ENCODE peak calls at places on chromosome 18, in six cellular contexts. One of them, this sample, is unnamed.

GRCh38 chr18:59085797-59086196 is 53.9 kb upstream of the SEC11C start:
- DNase-seq in activated naive CD8-positive, alpha-beta T cell treated with anti-CD3 and anti-CD28 coated beads, Interleukin-2, amount 50 U/mL, for 24 hours: no peak
- DNase-seq in CD4-positive, CD25-positive, alpha-beta regulatory T cell: no peak
- DNase-seq in psoas muscle: no peak
- DNase-seq in stimulated activated naive B cell treated with anti-CD40 and anti-IgM and Interleukin-4, amounts not matched to agents 10 μg/mL and 1 μg/mL and 100 μg/mL, for 72 hours: no peak
- DNase-seq in stimulated activated CD4-positive, alpha-beta T cell treated with anti-CD3 and anti-CD28 coated beads, Interleukin-15, amount 100 ng/mL, for 1 hour: no peak
- DNase-seq in this sample: no peak

GRCh38 chr18:24659837-24660720 is 199.6 kb downstream of the HRH4 start:
- DNase-seq in stimulated activated CD4-positive, alpha-beta T cell treated with anti-CD3 and anti-CD28 coated beads, Interleukin-15, amount 100 ng/mL, for 1 hour: no peak
- DNase-seq in stimulated activated naive B cell treated with anti-CD40 and anti-IgM and Interleukin-4, amounts not matched to agents 10 μg/mL and 1 μg/mL and 100 μg/mL, for 72 hours: no peak
- DNase-seq in CD4-positive, CD25-positive, alpha-beta regulatory T cell: peak
- DNase-seq in activated naive CD8-positive, alpha-beta T cell treated with anti-CD3 and anti-CD28 coated beads, Interleukin-2, amount 50 U/mL, for 24 hours: peak
- DNase-seq in psoas muscle: peak
- DNase-seq in this sample: no peak

GRCh38 chr18:70221156-70221910 is 15.8 kb upstream of the RTTN start:
- DNase-seq in stimulated activated naive B cell treated with anti-CD40 and anti-IgM and Interleukin-4, amounts not matched to agents 10 μg/mL and 1 μg/mL and 100 μg/mL, for 72 hours: no peak
- DNase-seq in CD4-positive, CD25-positive, alpha-beta regulatory T cell: no peak
- DNase-seq in stimulated activated CD4-positive, alpha-beta T cell treated with anti-CD3 and anti-CD28 coated beads, Interleukin-15, amount 100 ng/mL, for 1 hour: no peak
- DNase-seq in psoas muscle: no peak
- DNase-seq in activated naive CD8-positive, alpha-beta T cell treated with anti-CD3 and anti-CD28 coated beads, Interleukin-2, amount 50 U/mL, for 24 hours: no peak
- DNase-seq in this sample: no peak

GRCh38 chr18:22254088-22254487 is 84.7 kb downstream of the GATA6 start:
- DNase-seq in CD4-positive, CD25-positive, alpha-beta regulatory T cell: no peak
- DNase-seq in stimulated activated naive B cell treated with anti-CD40 and anti-IgM and Interleukin-4, amounts not matched to agents 10 μg/mL and 1 μg/mL and 100 μg/mL, for 72 hours: no peak
- DNase-seq in activated naive CD8-positive, alpha-beta T cell treated with anti-CD3 and anti-CD28 coated beads, Interleukin-2, amount 50 U/mL, for 24 hours: no peak
- DNase-seq in psoas muscle: no peak
- DNase-seq in stimulated activated CD4-positive, alpha-beta T cell treated with anti-CD3 and anti-CD28 coated beads, Interleukin-15, amount 100 ng/mL, for 1 hour: no peak
- DNase-seq in this sample: no peak

GRCh38 chr18:74493689-74494088 is 2.5 kb upstream of the CNDP2 start:
- DNase-seq in activated naive CD8-positive, alpha-beta T cell treated with anti-CD3 and anti-CD28 coated beads, Interleukin-2, amount 50 U/mL, for 24 hours: peak
- DNase-seq in psoas muscle: no peak
- DNase-seq in stimulated activated CD4-positive, alpha-beta T cell treated with anti-CD3 and anti-CD28 coated beads, Interleukin-15, amount 100 ng/mL, for 1 hour: no peak
- DNase-seq in CD4-positive, CD25-positive, alpha-beta regulatory T cell: peak
- DNase-seq in stimulated activated naive B cell treated with anti-CD40 and anti-IgM and Interleukin-4, amounts not matched to agents 10 μg/mL and 1 μg/mL and 100 μg/mL, for 72 hours: peak
- DNase-seq in this sample: no peak

GRCh38 chr18:71027531-71027930 is 738.7 kb downstream of the SOCS6 start:
- DNase-seq in stimulated activated naive B cell treated with anti-CD40 and anti-IgM and Interleukin-4, amounts not matched to agents 10 μg/mL and 1 μg/mL and 100 μg/mL, for 72 hours: no peak
- DNase-seq in activated naive CD8-positive, alpha-beta T cell treated with anti-CD3 and anti-CD28 coated beads, Interleukin-2, amount 50 U/mL, for 24 hours: no peak
- DNase-seq in stimulated activated CD4-positive, alpha-beta T cell treated with anti-CD3 and anti-CD28 coated beads, Interleukin-15, amount 100 ng/mL, for 1 hour: no peak
- DNase-seq in CD4-positive, CD25-positive, alpha-beta regulatory T cell: no peak
- DNase-seq in psoas muscle: no peak
- DNase-seq in this sample: no peak

GRCh38 chr18:25164837-25165791 is 186.9 kb downstream of the ZNF521 start:
- DNase-seq in stimulated activated naive B cell treated with anti-CD40 and anti-IgM and Interleukin-4, amounts not matched to agents 10 μg/mL and 1 μg/mL and 100 μg/mL, for 72 hours: no peak
- DNase-seq in activated naive CD8-positive, alpha-beta T cell treated with anti-CD3 and anti-CD28 coated beads, Interleukin-2, amount 50 U/mL, for 24 hours: no peak
- DNase-seq in CD4-positive, CD25-positive, alpha-beta regulatory T cell: no peak
- DNase-seq in psoas muscle: no peak
- DNase-seq in stimulated activated CD4-positive, alpha-beta T cell treated with anti-CD3 and anti-CD28 coated beads, Interleukin-15, amount 100 ng/mL, for 1 hour: no peak
- DNase-seq in this sample: no peak

GRCh38 chr18:68728301-68728700 is 13.4 kb upstream of the TMX3 start:
- DNase-seq in activated naive CD8-positive, alpha-beta T cell treated with anti-CD3 and anti-CD28 coated beads, Interleukin-2, amount 50 U/mL, for 24 hours: no peak
- DNase-seq in CD4-positive, CD25-positive, alpha-beta regulatory T cell: no peak
- DNase-seq in stimulated activated CD4-positive, alpha-beta T cell treated with anti-CD3 and anti-CD28 coated beads, Interleukin-15, amount 100 ng/mL, for 1 hour: no peak
- DNase-seq in stimulated activated naive B cell treated with anti-CD40 and anti-IgM and Interleukin-4, amounts not matched to agents 10 μg/mL and 1 μg/mL and 100 μg/mL, for 72 hours: no peak
- DNase-seq in psoas muscle: no peak
- DNase-seq in this sample: no peak

GRCh38 chr18:47247833-47248609 is 3.4 kb downstream of the SKOR2 start:
- DNase-seq in stimulated activated CD4-positive, alpha-beta T cell treated with anti-CD3 and anti-CD28 coated beads, Interleukin-15, amount 100 ng/mL, for 1 hour: no peak
- DNase-seq in stimulated activated naive B cell treated with anti-CD40 and anti-IgM and Interleukin-4, amounts not matched to agents 10 μg/mL and 1 μg/mL and 100 μg/mL, for 72 hours: no peak
- DNase-seq in CD4-positive, CD25-positive, alpha-beta regulatory T cell: no peak
- DNase-seq in psoas muscle: no peak
- DNase-seq in activated naive CD8-positive, alpha-beta T cell treated with anti-CD3 and anti-CD28 coated beads, Interleukin-2, amount 50 U/mL, for 24 hours: no peak
- DNase-seq in this sample: no peak

GRCh38 chr18:5768454-5768853 is 126.9 kb downstream of the TMEM200C start:
- DNase-seq in psoas muscle: no peak
- DNase-seq in CD4-positive, CD25-positive, alpha-beta regulatory T cell: no peak
- DNase-seq in activated naive CD8-positive, alpha-beta T cell treated with anti-CD3 and anti-CD28 coated beads, Interleukin-2, amount 50 U/mL, for 24 hours: no peak
- DNase-seq in stimulated activated naive B cell treated with anti-CD40 and anti-IgM and Interleukin-4, amounts not matched to agents 10 μg/mL and 1 μg/mL and 100 μg/mL, for 72 hours: no peak
- DNase-seq in stimulated activated CD4-positive, alpha-beta T cell treated with anti-CD3 and anti-CD28 coated beads, Interleukin-15, amount 100 ng/mL, for 1 hour: no peak
- DNase-seq in this sample: no peak

GRCh38 chr18:6069103-6069502 is 173.8 kb upstream of the TMEM200C start:
- DNase-seq in stimulated activated CD4-positive, alpha-beta T cell treated with anti-CD3 and anti-CD28 coated beads, Interleukin-15, amount 100 ng/mL, for 1 hour: no peak
- DNase-seq in CD4-positive, CD25-positive, alpha-beta regulatory T cell: no peak
- DNase-seq in stimulated activated naive B cell treated with anti-CD40 and anti-IgM and Interleukin-4, amounts not matched to agents 10 μg/mL and 1 μg/mL and 100 μg/mL, for 72 hours: no peak
- DNase-seq in psoas muscle: no peak
- DNase-seq in activated naive CD8-positive, alpha-beta T cell treated with anti-CD3 and anti-CD28 coated beads, Interleukin-2, amount 50 U/mL, for 24 hours: no peak
- DNase-seq in this sample: no peak

GRCh38 chr18:44917184-44917864 is 236.6 kb downstream of the SETBP1 start:
- DNase-seq in stimulated activated naive B cell treated with anti-CD40 and anti-IgM and Interleukin-4, amounts not matched to agents 10 μg/mL and 1 μg/mL and 100 μg/mL, for 72 hours: no peak
- DNase-seq in activated naive CD8-positive, alpha-beta T cell treated with anti-CD3 and anti-CD28 coated beads, Interleukin-2, amount 50 U/mL, for 24 hours: no peak
- DNase-seq in stimulated activated CD4-positive, alpha-beta T cell treated with anti-CD3 and anti-CD28 coated beads, Interleukin-15, amount 100 ng/mL, for 1 hour: no peak
- DNase-seq in psoas muscle: no peak
- DNase-seq in CD4-positive, CD25-positive, alpha-beta regulatory T cell: no peak
- DNase-seq in this sample: no peak